ENCODE peak calls at places on chromosome 12, in six cellular contexts. D is AG09309; C is neural crest cell; I is WTC11; X is CD4-positive, alpha-beta T cell; F is endothelial cell. L is an unnamed sample.

GRCh38 chr12:121893901-121894540 is 5.4 kb downstream of the PSMD9 start:
- DNase-seq in D (no peak), X (no peak), F (no peak), I (no peak), C (no peak), L (no peak)

GRCh38 chr12:66188584-66189475 is at the start of gene IRAK3:
- DNase-seq in C (peak), F (peak), X (peak), D (no peak), I (peak), L (peak)

GRCh38 chr12:460301-461230 is 827 bp downstream of the B4GALNT3 start:
- DNase-seq in C (peak), X (no peak), F (peak), D (no peak), I (peak), L (peak)

GRCh38 chr12:28987538-28988383 is 161.3 kb upstream of the FAR2 start:
- DNase-seq in I (no peak), F (no peak), C (no peak), X (no peak), D (no peak), L (peak)

GRCh38 chr12:114238808-114239207 is 167.1 kb downstream of the TBX5 start:
- DNase-seq in C (no peak), I (no peak), X (no peak), D (peak), F (no peak), L (no peak)

GRCh38 chr12:96308881-96309280 is 91.4 kb downstream of the CDK17 start:
- DNase-seq in D (no peak), X (no peak), I (no peak), F (no peak), C (no peak), L (no peak)

GRCh38 chr12:129394416-129394815 is 509.4 kb downstream of the TMEM132D start:
- DNase-seq in F (no peak), C (no peak), X (no peak), I (no peak), D (no peak), L (no peak)

GRCh38 chr12:107400686-107401447 is 284.7 kb upstream of the PWP1 start:
- DNase-seq in F (no peak), I (no peak), D (peak), X (no peak), C (no peak), L (no peak)

GRCh38 chr12:64675795-64676194 is 65.5 kb downstream of the RASSF3 start:
- DNase-seq in F (no peak), X (no peak), I (no peak), C (no peak), D (no peak), L (no peak)

GRCh38 chr12:21894792-21895392 is 46.3 kb downstream of the ABCC9 start:
- DNase-seq in I (no peak), F (no peak), X (no peak), D (no peak), C (no peak), L (no peak)

GRCh38 chr12:13102481-13103195 is 829 bp downstream of the GSG1 start:
- DNase-seq in D (no peak), F (no peak), C (no peak), X (no peak), I (no peak), L (no peak)

GRCh38 chr12:9319044-9319841 is 111.0 kb upstream of the PZP start:
- DNase-seq in D (no peak), I (no peak), F (no peak), X (no peak), C (no peak), L (no peak)

GRCh38 chr12:107554941-107555340 is 130.7 kb upstream of the PWP1 start:
- DNase-seq in C (no peak), I (no peak), X (no peak), D (no peak), F (no peak), L (no peak)

GRCh38 chr12:130838951-130839769 is at the start of gene STX2:
- DNase-seq in F (peak), I (peak), D (no peak), C (peak), X (peak), L (peak)
- TF ChIP-seq CTCF in F (no peak), I (no peak), D (peak), C (peak), X (peak), L (peak)

DNA sequence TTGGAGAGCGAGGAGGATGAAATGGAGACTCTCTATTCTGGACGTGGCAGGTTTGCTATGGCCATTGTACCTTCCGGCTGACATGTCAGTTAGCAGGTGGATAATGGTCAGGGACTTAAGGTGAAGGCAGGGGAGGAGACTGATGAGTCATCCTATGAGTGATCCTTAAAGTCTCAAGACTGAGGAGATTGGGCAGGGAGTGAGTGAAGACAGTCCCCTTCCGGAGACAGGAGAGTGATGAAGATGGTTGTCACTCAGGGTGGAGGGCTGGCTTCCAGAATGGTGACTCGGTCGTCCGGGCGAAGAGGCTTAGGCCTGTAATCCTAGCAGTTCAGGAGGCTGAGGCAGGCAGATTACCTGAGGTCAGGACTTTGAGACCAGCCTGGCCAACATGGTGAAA is 49.8 kb upstream of the CCDC63 start:
- DNase-seq in X (no peak), C (no peak), D (no peak), I (no peak), F (no peak), L (no peak)
- TF ChIP-seq CTCF in X (no peak), C (no peak), D (no peak), I (no peak), F (no peak), L (no peak)

GRCh38 chr12:82688035-82688501 is 1.4 kb downstream of the TMTC2 start:
- DNase-seq in D (no peak), F (no peak), X (no peak), I (no peak), C (no peak), L (no peak)
- TF ChIP-seq CTCF in D (peak), F (peak), X (no peak), I (no peak), C (peak), L (no peak)

DNA sequence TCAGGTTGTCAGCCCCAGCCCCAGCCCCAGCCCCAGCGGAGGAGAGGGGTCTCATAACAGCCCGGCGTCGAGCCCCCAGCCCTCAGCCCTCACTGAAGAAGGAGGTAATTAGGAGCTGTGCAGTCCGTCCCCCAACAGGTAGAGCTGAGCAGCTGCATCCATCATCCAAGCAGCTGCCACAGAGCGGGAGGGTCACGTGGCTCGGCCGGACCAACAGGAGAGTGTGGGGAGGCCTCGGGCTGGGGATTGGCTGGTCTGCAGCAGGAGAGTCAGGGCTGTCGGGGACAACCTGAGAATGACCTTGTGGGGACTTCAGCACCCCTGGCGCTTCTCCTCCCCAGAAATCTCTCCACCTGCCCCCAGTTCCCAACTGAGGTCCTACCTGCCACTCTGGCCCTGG is 29.6 kb downstream of the SMUG1 start:
- DNase-seq in I (peak), F (peak), X (no peak), D (no peak), C (peak), L (peak)
- TF ChIP-seq CTCF in I (no peak), F (no peak), X (no peak), D (no peak), C (no peak), L (peak)

L was measured in glutamatergic neuron.